ENCODE peak calls at places on chromosome 1, in five cellular contexts. One of them, this sample, is unnamed.

GRCh38 chr1:5780324-5780716 is 211.9 kb downstream of the NPHP4 start:
- DNase-seq in PC-9: no peak
- DNase-seq in GM10248: no peak
- DNase-seq in ureter: no peak
- DNase-seq in globus pallidus: no peak
- DNase-seq in this sample: no peak

GRCh38 chr1:101653482-101653946 is 343.2 kb downstream of the OLFM3 start:
- DNase-seq in GM10248: no peak
- DNase-seq in ureter: no peak
- DNase-seq in globus pallidus: no peak
- DNase-seq in PC-9: no peak
- DNase-seq in this sample: no peak

GRCh38 chr1:241560511-241561187 is 28.5 kb downstream of the KMO start:
- DNase-seq in GM10248: no peak
- DNase-seq in globus pallidus: no peak
- DNase-seq in PC-9: no peak
- DNase-seq in ureter: no peak
- DNase-seq in this sample: no peak

GRCh38 chr1:201430790-201431189 is 9.3 kb upstream of the TNNI1 start:
- DNase-seq in globus pallidus: no peak
- DNase-seq in PC-9: no peak
- DNase-seq in ureter: no peak
- DNase-seq in GM10248: no peak
- DNase-seq in this sample: no peak

GRCh38 chr1:86429830-86430229 is 5.9 kb downstream of the CLCA2 start:
- DNase-seq in ureter: peak
- DNase-seq in PC-9: peak
- DNase-seq in globus pallidus: peak
- DNase-seq in GM10248: no peak
- DNase-seq in this sample: no peak

GRCh38 chr1:240501115-240501514 is 110.8 kb downstream of the GREM2 start:
- DNase-seq in PC-9: no peak
- DNase-seq in GM10248: no peak
- DNase-seq in globus pallidus: no peak
- DNase-seq in ureter: no peak
- DNase-seq in this sample: no peak

GRCh38 chr1:29133861-29134694 is 10.4 kb upstream of the TMEM200B start:
- DNase-seq in GM10248: no peak
- DNase-seq in PC-9: no peak
- DNase-seq in globus pallidus: no peak
- DNase-seq in ureter: no peak
- DNase-seq in this sample: peak

GRCh38 chr1:57269621-57270235 is 154.1 kb downstream of the DAB1 start:
- DNase-seq in globus pallidus: no peak
- DNase-seq in PC-9: no peak
- DNase-seq in ureter: no peak
- DNase-seq in GM10248: no peak
- DNase-seq in this sample: no peak

GRCh38 chr1:95286479-95286878 is 52.5 kb downstream of the RWDD3 start:
- DNase-seq in ureter: no peak
- DNase-seq in GM10248: no peak
- DNase-seq in PC-9: no peak
- DNase-seq in globus pallidus: no peak
- DNase-seq in this sample: no peak

GRCh38 chr1:180230416-180230790 is 339 bp downstream of the LHX4 start:
- DNase-seq in PC-9: no peak
- DNase-seq in ureter: no peak
- DNase-seq in globus pallidus: no peak
- DNase-seq in GM10248: peak
- DNase-seq in this sample: no peak

GRCh38 chr1:156262461-156263287 is 14.8 kb upstream of the PAQR6 start:
- DNase-seq in GM10248: no peak
- DNase-seq in ureter: no peak
- DNase-seq in globus pallidus: no peak
- DNase-seq in PC-9: peak
- DNase-seq in this sample: peak

GRCh38 chr1:39266269-39266668 is 61.8 kb downstream of the MACF1 start:
- DNase-seq in ureter: no peak
- DNase-seq in globus pallidus: peak
- DNase-seq in PC-9: no peak
- DNase-seq in GM10248: no peak
- DNase-seq in this sample: no peak

This sample was measured in chondrocyte.